ENCODE peak calls at places on chromosomes 2 and 18, in eight cellular contexts. X is GM12878, F is psoas muscle, I is MG63, Q is HFF-Myc, H is colonic mucosa, E is mesendoderm, A is gastrocnemius medialis. W is an unnamed sample.

GRCh38 chr2:120596191-120596781 is 139.4 kb upstream of the GLI2 start:
- DNase-seq in F (peak), A (peak), H (no peak), E (no peak), X (no peak), I (peak), Q (no peak), W (no peak)

GRCh38 chr2:240435457-240435954 is at the start of gene GPC1:
- DNase-seq in F (peak), X (no peak), Q (no peak), A (peak), E (peak), I (peak), H (peak), W (peak)

GRCh38 chr18:64720781-64721464 is 572.0 kb upstream of the LINC00305 start:
- DNase-seq in I (no peak), A (no peak), X (no peak), Q (no peak), H (peak), F (no peak), E (peak), W (no peak)

GRCh38 chr2:172050506-172051125 is 34.7 kb upstream of the DLX1 start:
- DNase-seq in X (no peak), H (no peak), A (no peak), E (no peak), F (no peak), I (no peak), Q (no peak), W (no peak)

GRCh38 chr2:44342854-44343253 is 18.4 kb downstream of the PREPL start:
- DNase-seq in X (no peak), A (no peak), E (peak), F (no peak), Q (no peak), H (no peak), I (no peak), W (peak)

GRCh38 chr18:24632158-24632988 is 171.9 kb downstream of the HRH4 start:
- DNase-seq in E (no peak), Q (no peak), I (no peak), H (no peak), X (no peak), A (no peak), F (no peak), W (no peak)

GRCh38 chr18:48934708-48935432 is 15.9 kb downstream of the SMAD7 start:
- DNase-seq in E (no peak), X (peak), A (peak), F (peak), H (no peak), Q (no peak), I (no peak), W (peak)

GRCh38 chr2:177897278-177897677 is 175.3 kb downstream of the PDE11A start:
- DNase-seq in I (no peak), X (no peak), E (peak), Q (no peak), A (no peak), F (no peak), H (no peak), W (no peak)

GRCh38 chr2:173347305-173348168 is 7.1 kb upstream of the CDCA7 start:
- DNase-seq in X (peak), Q (no peak), A (no peak), F (no peak), I (no peak), E (peak), H (no peak), W (no peak)

GRCh38 chr2:1314254-1314653 is 99.0 kb upstream of the TPO start:
- DNase-seq in Q (no peak), F (no peak), H (no peak), X (no peak), A (no peak), I (no peak), E (no peak), W (no peak)

GRCh38 chr18:44771957-44772917 is 91.5 kb downstream of the SETBP1 start:
- DNase-seq in Q (no peak), X (no peak), I (no peak), H (peak), A (no peak), F (no peak), E (no peak), W (no peak)

GRCh38 chr2:71792926-71793761 is 339.8 kb downstream of the DYSF start:
- DNase-seq in F (no peak), E (no peak), I (no peak), A (no peak), H (no peak), X (no peak), Q (no peak), W (no peak)

GRCh38 chr2:179250848-179251504 is 13.7 kb downstream of the SESTD1 start:
- DNase-seq in X (no peak), Q (no peak), E (no peak), A (no peak), I (no peak), H (no peak), F (no peak), W (no peak)

GRCh38 chr2:230877737-230878598 is 13.2 kb downstream of the ITM2C start:
- DNase-seq in X (no peak), I (no peak), E (no peak), H (no peak), Q (no peak), F (no peak), A (no peak), W (no peak)

GRCh38 chr18:75211721-75212625 is 1.4 kb downstream of the TSHZ1 start:
- DNase-seq in I (peak), A (peak), F (peak), H (peak), X (no peak), E (peak), Q (no peak), W (no peak)

GRCh38 chr2:126370208-126370607 is 285.8 kb upstream of the GYPC start:
- DNase-seq in I (no peak), F (no peak), X (no peak), Q (no peak), H (no peak), A (no peak), E (no peak), W (no peak)

GRCh38 chr2:226609361-226609760 is 190.3 kb downstream of the IRS1 start:
- DNase-seq in X (no peak), I (peak), H (no peak), A (no peak), Q (peak), F (no peak), E (no peak), W (no peak)

GRCh38 chr18:8548186-8548585 is 61.1 kb upstream of the RAB12 start:
- DNase-seq in X (no peak), A (no peak), F (no peak), H (no peak), Q (no peak), E (no peak), I (peak), W (no peak)

DNA sequence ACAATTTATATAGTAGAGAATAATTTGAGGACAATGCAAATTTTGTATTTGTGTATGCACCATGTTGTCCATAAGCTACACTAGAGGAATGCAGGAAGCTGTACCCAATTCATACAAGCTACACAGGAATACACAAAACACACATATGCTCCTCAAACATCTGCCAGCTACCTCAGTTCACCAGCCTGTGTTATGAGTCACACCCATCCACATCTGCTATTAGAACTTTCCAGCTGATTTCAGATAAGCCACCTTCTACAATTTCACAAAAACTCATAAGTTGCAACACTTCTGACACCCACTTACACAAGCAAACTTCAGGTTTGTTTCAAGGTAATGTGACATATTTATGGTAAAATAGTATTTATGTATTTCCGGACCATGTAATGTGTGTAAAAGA is 438.9 kb downstream of the SATB2 start:
- DNase-seq in I (no peak), A (no peak), H (no peak), X (no peak), Q (peak), F (no peak), E (no peak), W (no peak)
- H3K4me3 ChIP-seq in I (no peak), A (no peak), H (no peak), X (no peak), Q (no peak), F (no peak), E (no peak), W (no peak)

GRCh38 chr2:85925216-85925671 is 36.5 kb upstream of the ST3GAL5 start:
- DNase-seq in F (no peak), A (no peak), E (no peak), I (no peak), H (no peak), Q (no peak), X (no peak), W (no peak)

GRCh38 chr2:85924522-85924921 is 35.7 kb upstream of the ST3GAL5 start:
- DNase-seq in I (peak), X (no peak), E (peak), F (peak), A (peak), Q (no peak), H (peak), W (no peak)

GRCh38 chr2:85929096-85930044 is 40.6 kb upstream of the ST3GAL5 start:
- DNase-seq in X (no peak), F (no peak), H (no peak), I (no peak), Q (no peak), E (peak), A (no peak), W (no peak)

GRCh38 chr2:85926526-85926925 is 37.7 kb upstream of the ST3GAL5 start:
- DNase-seq in A (no peak), F (no peak), E (no peak), Q (no peak), I (no peak), X (no peak), H (no peak), W (no peak)

DNA sequence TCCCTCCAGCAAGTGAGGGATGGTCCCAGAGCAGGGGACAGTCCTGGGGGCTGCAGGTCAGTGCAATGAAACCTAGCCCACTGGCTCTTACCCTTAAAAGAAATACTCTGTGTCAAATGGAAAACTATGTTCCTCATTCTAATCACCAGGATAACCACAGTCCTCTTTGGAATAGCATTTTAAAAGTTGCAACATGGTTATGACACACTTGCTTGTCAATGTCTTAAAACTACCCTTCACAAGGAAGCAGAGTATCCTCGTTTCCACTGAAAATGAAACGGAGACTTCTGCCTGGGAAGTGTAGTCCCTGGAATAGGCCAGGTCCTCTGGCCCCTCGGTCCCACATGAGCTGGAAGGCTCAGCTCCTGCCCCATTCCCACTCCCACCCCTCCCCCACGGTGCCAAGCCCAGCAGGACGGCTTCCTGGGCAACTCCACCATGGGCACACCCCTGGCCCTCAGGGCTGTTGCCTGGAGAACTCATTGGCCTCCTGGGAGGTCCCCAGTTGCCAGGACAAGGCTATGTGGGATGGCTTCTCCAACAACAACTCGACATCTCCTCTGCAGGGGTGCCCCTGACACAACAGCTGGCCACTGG is 38.2 kb upstream of the ST3GAL5 start:
- DNase-seq in H (no peak), I (no peak), A (no peak), X (no peak), F (no peak), Q (no peak), E (no peak), W (no peak)
- H3K4me3 ChIP-seq in H (no peak), I (no peak), A (no peak), X (no peak), F (no peak), Q (no peak), E (no peak), W (no peak)

GRCh38 chr2:113979172-113980128 is 89.6 kb downstream of the ACTR3 start:
- DNase-seq in Q (no peak), F (no peak), X (no peak), E (peak), I (no peak), A (no peak), H (no peak), W (no peak)
- H3K4me3 ChIP-seq in Q (no peak), F (no peak), X (no peak), E (no peak), I (no peak), A (no peak), H (no peak), W (no peak)

GRCh38 chr2:159714586-159714930 is 2.3 kb downstream of the MARCHF7 start:
- DNase-seq in Q (no peak), X (no peak), I (no peak), E (no peak), H (no peak), A (no peak), F (no peak), W (no peak)
- H3K4me3 ChIP-seq in Q (peak), X (peak), I (peak), E (no peak), H (no peak), A (peak), F (peak), W (no peak)

DNA sequence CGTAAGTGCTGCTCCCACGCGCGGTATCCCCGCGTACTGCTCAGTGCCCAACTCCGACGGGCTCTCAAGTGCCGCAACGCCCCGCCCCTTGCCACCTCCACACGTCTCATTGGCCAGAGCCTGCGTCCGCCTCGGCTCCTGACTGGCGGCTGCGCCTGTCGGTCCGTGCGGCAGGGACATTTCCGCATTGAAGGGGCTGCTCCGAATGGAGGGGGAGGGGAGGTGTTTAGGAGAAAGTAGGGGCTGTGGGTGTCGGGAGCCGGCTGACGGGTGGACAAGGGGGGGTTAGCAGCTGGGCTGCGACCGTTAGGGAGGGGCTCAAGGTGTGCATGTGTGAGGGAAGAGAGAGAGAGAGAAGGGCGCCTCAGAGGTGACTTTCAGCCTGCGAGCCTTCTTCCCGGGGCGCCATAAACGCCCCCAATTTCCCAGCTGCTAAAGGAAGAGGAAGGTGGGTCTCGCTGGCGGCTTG is 877 bp upstream of the UGP2 start:
- DNase-seq in A (peak), I (peak), H (peak), Q (peak), F (peak), E (peak), X (peak), W (peak)
- H3K4me3 ChIP-seq in A (peak), I (peak), H (peak), Q (peak), F (peak), E (peak), X (peak), W (peak)

GRCh38 chr2:15200581-15200980 is 360.6 kb downstream of the NBAS start:
- DNase-seq in F (no peak), I (no peak), X (no peak), E (no peak), A (no peak), H (no peak), Q (no peak), W (no peak)
- H3K4me3 ChIP-seq in F (no peak), I (no peak), X (no peak), E (no peak), A (no peak), H (no peak), Q (no peak), W (no peak)

DNA sequence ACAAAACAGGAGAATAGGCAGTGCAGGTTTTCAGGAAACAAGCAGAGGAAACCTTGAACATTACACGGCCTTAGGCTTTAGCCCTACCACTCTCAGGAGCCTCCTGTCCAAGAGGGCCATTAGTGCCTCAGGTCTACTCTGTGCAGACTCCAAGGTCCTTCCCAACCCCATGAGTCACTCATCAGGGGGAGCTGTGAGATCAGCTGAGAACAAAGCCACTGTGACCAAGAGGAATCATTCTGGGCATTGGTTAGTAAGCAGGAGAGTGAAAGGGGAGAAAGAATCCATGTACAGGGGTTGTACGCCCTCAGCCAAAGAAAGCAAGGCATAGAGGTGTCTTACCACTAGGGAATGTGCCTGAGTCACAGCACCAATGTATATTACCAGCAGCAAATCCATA is 680.3 kb downstream of the DPP10 start:
- DNase-seq in A (no peak), E (no peak), Q (no peak), F (no peak), I (peak), X (no peak), H (no peak), W (no peak)
- H3K4me3 ChIP-seq in A (no peak), E (no peak), Q (no peak), F (no peak), I (no peak), X (no peak), H (no peak), W (no peak)

DNA sequence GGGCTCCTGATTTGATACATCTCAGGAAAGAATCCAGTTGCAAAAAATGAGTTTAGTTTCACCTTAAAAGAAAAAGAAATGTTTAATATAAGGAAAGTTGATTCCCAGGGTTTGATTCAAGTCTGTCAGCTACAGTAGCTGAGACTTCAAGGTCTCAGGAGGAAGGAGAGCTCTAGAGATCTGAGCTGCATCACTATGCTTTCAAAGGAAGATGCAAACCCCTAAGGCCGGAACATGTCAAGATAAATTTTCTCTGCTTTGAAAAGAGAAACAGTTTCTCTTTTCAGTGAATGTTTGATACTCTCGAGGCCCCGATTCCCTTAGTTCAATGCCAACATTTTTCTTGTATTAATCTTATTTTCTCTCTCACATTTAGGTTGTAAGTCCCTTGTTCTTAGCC is 128.6 kb downstream of the RGPD3 start:
- DNase-seq in H (no peak), E (no peak), A (no peak), I (no peak), X (no peak), F (no peak), Q (no peak), W (no peak)
- H3K4me3 ChIP-seq in H (no peak), E (no peak), A (no peak), I (no peak), X (no peak), F (no peak), Q (no peak), W (no peak)